ENCODE peak calls at places on chromosomes 7 and 10, in nine cellular contexts. C is hepatic stellate cell; W is activated naive CD8-positive, alpha-beta T cell treated with anti-CD3 and anti-CD28 coated beads for 36 hours; P is ACHN; Y is myocyte; A is NCI-H1048; N is Caki2; B is renal cortical epithelial cell; O is skeletal muscle cell. E is an unnamed sample.

GRCh38 chr10:94006591-94007550 is 13.1 kb downstream of the PLCE1 start:
- DNase-seq in C (no peak), W (no peak), P (no peak), Y (peak), A (no peak), N (peak), B (peak), O (peak), E (no peak)

GRCh38 chr7:157752832-157753291 is 416.1 kb downstream of the DNAJB6 start:
- DNase-seq in C (no peak), W (no peak), P (no peak), Y (no peak), A (no peak), N (no peak), B (no peak), O (no peak), E (no peak)

GRCh38 chr10:118982366-118982765 is 47.1 kb upstream of the NANOS1 start:
- DNase-seq in C (no peak), W (no peak), P (no peak), Y (no peak), A (no peak), N (no peak), B (no peak), O (no peak), E (no peak)

GRCh38 chr7:142632291-142633134 is 116.8 kb upstream of the PRSS1 start:
- DNase-seq in C (peak), W (peak), P (peak), Y (peak), A (no peak), N (peak), B (peak), O (peak), E (peak)

GRCh38 chr10:69963178-69963834 is 89.3 kb upstream of the MACROH2A2 start:
- DNase-seq in C (no peak), W (no peak), P (no peak), Y (no peak), A (no peak), N (no peak), B (no peak), O (no peak), E (no peak)

GRCh38 chr10:62095341-62096071 is 173.1 kb downstream of the RTKN2 start:
- DNase-seq in C (no peak), W (no peak), P (peak), Y (peak), A (no peak), N (peak), B (peak), O (peak), E (no peak)

GRCh38 chr10:24849537-24850299 is 102.7 kb downstream of the PRTFDC1 start:
- DNase-seq in C (no peak), W (no peak), P (no peak), Y (no peak), A (no peak), N (peak), B (peak), O (no peak), E (no peak)

GRCh38 chr10:131891196-131891928 is 9.4 kb upstream of the PPP2R2D start:
- DNase-seq in C (no peak), W (no peak), P (peak), Y (no peak), A (no peak), N (no peak), B (no peak), O (no peak), E (no peak)

GRCh38 chr7:116236020-116236630 is 25.8 kb downstream of the TES start:
- DNase-seq in C (no peak), W (peak), P (peak), Y (peak), A (no peak), N (no peak), B (peak), O (no peak), E (peak)

GRCh38 chr10:97333601-97334369 is 744 bp downstream of the FRAT2 start:
- DNase-seq in C (peak), W (peak), P (peak), Y (peak), A (no peak), N (peak), B (peak), O (no peak), E (peak)

GRCh38 chr7:129719980-129720732 is 108.6 kb downstream of the NRF1 start:
- DNase-seq in C (no peak), W (no peak), P (no peak), Y (no peak), A (no peak), N (no peak), B (peak), O (no peak), E (no peak)

GRCh38 chr10:6186894-6187256 is 15.9 kb upstream of the PFKFB3 start:
- DNase-seq in C (no peak), W (no peak), P (no peak), Y (no peak), A (no peak), N (no peak), B (no peak), O (no peak), E (peak)

GRCh38 chr10:59033622-59034021 is 142.8 kb upstream of the PHYHIPL start:
- DNase-seq in C (no peak), W (no peak), P (no peak), Y (no peak), A (no peak), N (no peak), B (peak), O (no peak), E (no peak)